ENCODE peak calls at places on chromosomes 6 and 20, in four cellular contexts. F is stomach, J is GM23338, T is HCT116. A is an unnamed sample.
A peak's percentile ranks its signal among the peaks of the same experiment; 100 is the strongest.

GRCh38 chr6:15062311-15063252 is 183.3 kb upstream of the JARID2 start:
- DNase-seq in T (no peak), F (no peak), J (no peak), A (no peak)

GRCh38 chr6:131660195-131660594 is 23.1 kb downstream of the ENPP3 start:
- DNase-seq in F (no peak), T (peak; percentile 45), J (no peak), A (no peak)

GRCh38 chr6:138605958-138606357 is 106.7 kb upstream of the NHSL1 start:
- DNase-seq in T (no peak), F (no peak), J (no peak), A (no peak)

GRCh38 chr20:33569290-33570094 is 79.6 kb downstream of the CBFA2T2 start:
- DNase-seq in T (no peak), J (peak; percentile 28), F (no peak), A (no peak)

GRCh38 chr6:26159417-26160273 is 72.4 kb downstream of the HFE start:
- DNase-seq in T (no peak), F (no peak), J (peak; percentile 52), A (no peak)

GRCh38 chr6:168943231-168943905 is 310.3 kb downstream of the THBS2 start:
- DNase-seq in J (no peak), F (no peak), T (no peak), A (no peak)

GRCh38 chr6:26249959-26250805 is 114.8 kb upstream of the BTN3A2 start:
- DNase-seq in T (no peak), F (peak; percentile 59), J (peak; percentile 84), A (no peak)

GRCh38 chr20:36214684-36215256 is 21.5 kb upstream of the AAR2 start:
- DNase-seq in T (no peak), F (no peak), J (peak; percentile 80), A (peak; percentile 51)

GRCh38 chr6:164337024-164337924 is 922.8 kb downstream of the QKI start:
- DNase-seq in T (no peak), F (no peak), J (no peak), A (no peak)

GRCh38 chr6:36691612-36692011 is 6.0 kb upstream of the RAB44 start:
- DNase-seq in F (no peak), J (no peak), T (no peak), A (no peak)

GRCh38 chr6:130578713-130579112 is 212.9 kb downstream of the TMEM200A start:
- DNase-seq in F (no peak), J (no peak), T (no peak), A (no peak)

GRCh38 chr6:101921829-101922450 is 528.4 kb downstream of the GRIK2 start:
- DNase-seq in J (no peak), F (no peak), T (no peak), A (no peak)

GRCh38 chr20:1626528-1627192 is 6.9 kb upstream of the SIRPB1 start:
- DNase-seq in F (no peak), J (no peak), T (no peak), A (no peak)

GRCh38 chr20:675453-676314 is at the start of gene SCRT2:
- DNase-seq in F (peak; percentile 87), J (peak; percentile 84), T (no peak), A (peak; percentile 68)

GRCh38 chr6:155340464-155341129 is 26.3 kb upstream of the TFB1M start:
- DNase-seq in J (peak; percentile 52), T (peak; percentile 16), F (no peak), A (no peak)

GRCh38 chr20:62332421-62332820 is 29.6 kb downstream of the ADRM1 start:
- DNase-seq in F (no peak), J (no peak), T (no peak), A (no peak)

GRCh38 chr6:32796848-32797776 is 19.7 kb downstream of the HLA-DOB start:
- DNase-seq in J (peak; percentile 91), F (peak; percentile 85), T (peak; percentile 31), A (no peak)

GRCh38 chr6:2108700-2109306 is 136.6 kb downstream of the GMDS start:
- DNase-seq in T (no peak), J (no peak), F (no peak), A (no peak)

GRCh38 chr20:37515876-37516275 is 5.2 kb upstream of the NNAT start:
- DNase-seq in T (no peak), J (no peak), F (no peak), A (no peak)

DNA sequence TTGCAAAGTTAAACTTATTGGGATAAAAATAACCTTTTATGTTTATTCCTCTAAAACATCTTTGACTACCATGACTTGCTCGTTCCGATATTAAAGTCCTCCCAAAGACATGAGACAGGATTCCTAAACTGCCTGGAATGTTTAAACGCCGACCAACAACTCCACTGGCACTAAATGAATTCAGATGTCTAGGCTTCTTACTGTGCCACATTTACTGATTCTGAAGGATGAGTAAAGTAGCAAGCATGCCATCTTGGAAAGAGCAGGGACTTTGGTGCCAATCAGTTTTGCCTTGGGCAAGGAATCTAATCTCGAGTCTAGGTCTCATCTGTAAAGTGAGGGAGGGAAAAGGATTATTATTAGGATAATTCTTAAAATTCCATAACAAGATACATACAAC is 25.3 kb downstream of the MBOAT1 start:
- DNase-seq in J (no peak), F (no peak), T (no peak), A (no peak)
- TF ChIP-seq POLR2AphosphoS5 in J (no peak), F (no peak), T (no peak), A (no peak)

GRCh38 chr6:43171284-43172126 is 436 bp downstream of the SRF start:
- DNase-seq in T (no peak), F (no peak), J (no peak), A (no peak)
- TF ChIP-seq POLR2AphosphoS5 in T (peak; percentile 41), F (peak; percentile 7), J (no peak), A (no peak)

DNA sequence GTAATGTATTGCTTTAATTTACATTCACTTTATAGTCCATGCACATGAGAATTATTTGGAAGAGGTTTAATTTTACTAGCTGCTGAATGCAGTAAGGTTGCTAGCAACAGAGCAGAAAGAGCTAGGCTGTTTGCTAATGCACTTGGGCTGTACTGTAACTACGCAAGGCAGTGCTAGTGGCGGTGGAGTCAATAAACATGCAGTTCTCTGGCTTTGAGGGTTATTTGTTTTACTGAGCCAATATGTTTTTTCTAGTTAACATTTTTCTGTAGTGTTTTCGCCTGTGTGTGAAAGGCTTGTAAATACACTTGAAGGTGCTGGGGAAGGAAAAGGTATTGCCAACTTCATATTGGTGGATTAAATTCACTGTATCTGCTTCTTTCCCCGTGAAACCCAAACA is 112.8 kb downstream of the BTBD3 start:
- DNase-seq in F (no peak), T (no peak), J (no peak), A (no peak)
- TF ChIP-seq POLR2AphosphoS5 in F (no peak), T (no peak), J (no peak), A (no peak)

DNA sequence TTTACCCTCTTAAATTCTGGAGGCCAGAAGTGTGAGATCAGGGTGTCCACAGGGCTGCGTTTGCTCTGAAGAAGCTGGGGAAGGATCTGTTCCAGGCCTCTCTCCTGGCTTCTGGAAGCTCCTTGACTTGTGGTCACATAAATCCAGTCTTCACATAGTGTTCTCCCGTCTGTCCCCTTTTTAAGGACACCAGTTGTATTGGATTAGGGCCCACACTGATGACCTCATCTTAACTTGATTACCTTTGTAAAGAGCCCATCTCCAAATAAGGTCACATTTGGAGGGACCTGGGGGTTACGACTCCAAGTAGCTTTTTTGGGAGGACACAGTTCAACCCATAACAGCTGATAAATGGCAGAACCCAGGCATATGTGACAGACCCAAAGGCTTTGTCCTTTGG is 20.0 kb upstream of the WFDC2 start:
- DNase-seq in J (peak; percentile 22), F (no peak), T (no peak), A (no peak)
- TF ChIP-seq POLR2AphosphoS5 in J (no peak), F (peak; percentile 36), T (no peak), A (no peak)

DNA sequence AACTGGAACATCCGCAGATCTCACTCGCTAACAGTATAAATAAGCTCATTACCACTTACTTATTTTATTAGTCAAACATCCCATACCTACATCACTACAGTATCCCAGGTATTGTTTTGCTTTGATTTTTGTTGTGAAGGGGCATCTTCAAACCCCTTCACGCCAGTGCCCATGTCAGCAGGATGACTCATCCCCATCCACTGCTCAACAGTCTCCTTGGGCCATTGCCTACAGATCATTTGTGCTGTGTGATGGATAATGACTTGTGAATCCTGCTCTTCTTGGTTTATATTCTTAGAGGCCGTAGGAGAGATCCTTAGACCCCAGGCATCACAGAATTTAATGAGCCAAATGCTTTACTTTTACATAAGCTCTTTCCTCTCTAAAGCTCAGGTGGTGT is 8.5 kb upstream of the SIRT5 start:
- DNase-seq in F (no peak), J (no peak), T (no peak), A (no peak)
- TF ChIP-seq POLR2AphosphoS5 in F (no peak), J (no peak), T (no peak), A (no peak)

GRCh38 chr6:70652216-70652615 is 15.5 kb upstream of the SMAP1 start:
- DNase-seq in J (no peak), T (no peak), F (no peak), A (no peak)
- TF ChIP-seq POLR2AphosphoS5 in J (no peak), T (no peak), F (no peak), A (no peak)

DNA sequence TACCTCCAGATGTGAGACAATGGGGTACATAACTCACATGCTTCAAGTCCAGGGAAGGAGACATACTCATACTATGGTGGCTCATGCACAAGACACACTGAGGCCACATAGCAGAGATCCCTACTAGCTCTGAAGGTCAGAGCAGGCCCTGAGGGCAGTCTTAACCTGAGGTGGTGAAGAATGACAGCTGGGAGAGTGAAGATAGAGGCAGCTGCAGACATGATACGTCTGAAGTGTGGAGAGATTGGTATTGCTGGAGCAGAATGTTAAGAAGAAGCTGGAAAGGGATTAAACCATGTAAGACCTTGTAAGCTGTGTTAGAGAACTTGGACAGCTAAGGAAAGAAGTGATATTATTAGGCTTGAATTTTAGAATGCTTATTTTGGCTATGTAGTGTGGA is 32.9 kb downstream of the PGM3 start:
- DNase-seq in J (no peak), F (no peak), T (no peak), A (no peak)
- TF ChIP-seq POLR2AphosphoS5 in J (no peak), F (no peak), T (no peak), A (no peak)

A was measured in GM12891.